ENCODE peak calls at places on chromosome 3, in nine cellular contexts. One of them, this sample, is unnamed.
A peak's percentile ranks its signal among the peaks of the same experiment; 100 is the strongest.

GRCh38 chr3:124636863-124637296 is 93.4 kb upstream of the UMPS start:
- DNase-seq in right lobe of liver: no peak
- DNase-seq in MM.1S: no peak
- DNase-seq in endodermal cell: no peak
- DNase-seq in IMR-90: no peak
- DNase-seq in astrocyte: no peak
- DNase-seq in tibial nerve: no peak
- DNase-seq in uterus: no peak
- DNase-seq in lower lobe of right lung: no peak
- DNase-seq in this sample: no peak

GRCh38 chr3:187669675-187670504 is at the start of gene SST:
- DNase-seq in lower lobe of right lung: peak; percentile 47
- DNase-seq in uterus: peak; percentile 21
- DNase-seq in endodermal cell: peak; percentile 95
- DNase-seq in MM.1S: peak; percentile 42
- DNase-seq in tibial nerve: no peak
- DNase-seq in astrocyte: peak; percentile 38
- DNase-seq in right lobe of liver: peak; percentile 66
- DNase-seq in IMR-90: peak; percentile 47
- DNase-seq in this sample: no peak

GRCh38 chr3:104952587-104952986 is 414.1 kb upstream of the ALCAM start:
- DNase-seq in endodermal cell: no peak
- DNase-seq in IMR-90: peak; percentile 88
- DNase-seq in lower lobe of right lung: peak; percentile 55
- DNase-seq in right lobe of liver: no peak
- DNase-seq in tibial nerve: no peak
- DNase-seq in MM.1S: no peak
- DNase-seq in astrocyte: peak; percentile 97
- DNase-seq in uterus: no peak
- DNase-seq in this sample: no peak

GRCh38 chr3:35932995-35933394 is 293.7 kb downstream of the ARPP21 start:
- DNase-seq in endodermal cell: no peak
- DNase-seq in uterus: no peak
- DNase-seq in IMR-90: peak; percentile 94
- DNase-seq in MM.1S: no peak
- DNase-seq in astrocyte: peak; percentile 92
- DNase-seq in tibial nerve: no peak
- DNase-seq in lower lobe of right lung: no peak
- DNase-seq in right lobe of liver: no peak
- DNase-seq in this sample: no peak

GRCh38 chr3:56878046-56878445 is 76.3 kb upstream of the ARHGEF3 start:
- DNase-seq in IMR-90: peak; percentile 24
- DNase-seq in endodermal cell: no peak
- DNase-seq in tibial nerve: no peak
- DNase-seq in MM.1S: no peak
- DNase-seq in right lobe of liver: no peak
- DNase-seq in uterus: no peak
- DNase-seq in lower lobe of right lung: no peak
- DNase-seq in astrocyte: peak; percentile 26
- DNase-seq in this sample: no peak

GRCh38 chr3:57837686-57838085 is 81.6 kb downstream of the SLMAP start:
- DNase-seq in MM.1S: no peak
- DNase-seq in endodermal cell: no peak
- DNase-seq in tibial nerve: no peak
- DNase-seq in astrocyte: no peak
- DNase-seq in IMR-90: no peak
- DNase-seq in right lobe of liver: no peak
- DNase-seq in uterus: no peak
- DNase-seq in lower lobe of right lung: no peak
- DNase-seq in this sample: no peak

GRCh38 chr3:179750720-179751328 is 98.0 kb downstream of the USP13 start:
- DNase-seq in MM.1S: no peak
- DNase-seq in tibial nerve: no peak
- DNase-seq in endodermal cell: no peak
- DNase-seq in lower lobe of right lung: no peak
- DNase-seq in uterus: no peak
- DNase-seq in IMR-90: peak; percentile 28
- DNase-seq in right lobe of liver: no peak
- DNase-seq in astrocyte: peak; percentile 8
- DNase-seq in this sample: no peak

GRCh38 chr3:73680696-73681095 is 56.0 kb upstream of the PDZRN3 start:
- DNase-seq in endodermal cell: no peak
- DNase-seq in uterus: no peak
- DNase-seq in IMR-90: no peak
- DNase-seq in astrocyte: no peak
- DNase-seq in lower lobe of right lung: no peak
- DNase-seq in tibial nerve: no peak
- DNase-seq in MM.1S: no peak
- DNase-seq in right lobe of liver: no peak
- DNase-seq in this sample: no peak

GRCh38 chr3:149964296-149964695 is 6.4 kb downstream of the PFN2 start:
- DNase-seq in lower lobe of right lung: no peak
- DNase-seq in uterus: no peak
- DNase-seq in IMR-90: peak; percentile 33
- DNase-seq in endodermal cell: no peak
- DNase-seq in tibial nerve: no peak
- DNase-seq in right lobe of liver: no peak
- DNase-seq in MM.1S: no peak
- DNase-seq in astrocyte: peak; percentile 45
- DNase-seq in this sample: no peak

GRCh38 chr3:149968216-149968615 is 2.5 kb downstream of the PFN2 start:
- DNase-seq in IMR-90: peak; percentile 48
- DNase-seq in lower lobe of right lung: no peak
- DNase-seq in right lobe of liver: no peak
- DNase-seq in uterus: no peak
- DNase-seq in tibial nerve: no peak
- DNase-seq in endodermal cell: no peak
- DNase-seq in MM.1S: no peak
- DNase-seq in astrocyte: peak; percentile 62
- DNase-seq in this sample: no peak

GRCh38 chr3:149969110-149969944 is 1.4 kb downstream of the PFN2 start:
- DNase-seq in tibial nerve: peak; percentile 22
- DNase-seq in MM.1S: no peak
- DNase-seq in IMR-90: peak; percentile 87
- DNase-seq in endodermal cell: peak; percentile 87
- DNase-seq in uterus: peak; percentile 39
- DNase-seq in right lobe of liver: no peak
- DNase-seq in lower lobe of right lung: no peak
- DNase-seq in astrocyte: peak; percentile 83
- DNase-seq in this sample: no peak

GRCh38 chr3:149965278-149965677 is 5.4 kb downstream of the PFN2 start:
- DNase-seq in uterus: no peak
- DNase-seq in right lobe of liver: no peak
- DNase-seq in tibial nerve: no peak
- DNase-seq in astrocyte: no peak
- DNase-seq in MM.1S: no peak
- DNase-seq in endodermal cell: no peak
- DNase-seq in IMR-90: no peak
- DNase-seq in lower lobe of right lung: no peak
- DNase-seq in this sample: no peak

DNA sequence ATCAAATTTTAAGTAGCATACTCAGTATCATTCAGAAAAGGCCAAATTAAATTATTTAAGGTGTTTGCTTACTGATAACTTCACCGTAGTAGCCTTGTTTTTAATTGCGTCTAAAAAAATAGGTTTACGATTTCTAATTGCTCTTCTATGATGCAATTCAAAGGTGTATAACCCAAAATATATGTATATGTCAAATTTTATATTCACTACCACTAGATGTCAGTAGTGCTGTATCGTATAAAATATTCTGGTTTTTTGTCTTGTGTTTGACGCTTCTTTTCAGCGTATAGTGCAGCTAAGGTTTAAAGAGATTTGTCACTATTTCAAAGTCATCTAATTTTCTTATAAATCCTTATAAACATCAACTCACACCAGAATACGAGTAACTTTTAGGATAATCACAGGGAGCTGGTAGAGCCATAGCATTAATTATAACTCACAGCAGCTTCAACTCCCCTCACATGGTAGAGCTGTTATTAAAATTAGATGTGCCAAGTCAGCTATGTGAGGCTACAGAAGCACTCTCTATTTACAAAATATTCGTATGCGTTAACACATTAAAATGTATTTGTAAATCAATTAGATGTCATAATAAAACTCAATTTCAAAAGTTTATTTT is 3.5 kb downstream of the PFN2 start:
- DNase-seq in right lobe of liver: no peak
- DNase-seq in IMR-90: peak; percentile 69
- DNase-seq in endodermal cell: no peak
- DNase-seq in MM.1S: peak; percentile 64
- DNase-seq in uterus: no peak
- DNase-seq in lower lobe of right lung: no peak
- DNase-seq in astrocyte: no peak
- DNase-seq in tibial nerve: no peak
- DNase-seq in this sample: no peak
- H3K4me3 ChIP-seq in right lobe of liver: no peak overlapping the region
- H3K4me3 ChIP-seq in IMR-90: no peak overlapping the region
- H3K4me3 ChIP-seq in endodermal cell: peak overlapping the region; percentile 99
- H3K4me3 ChIP-seq in MM.1S: no peak overlapping the region
- H3K4me3 ChIP-seq in uterus: no peak overlapping the region
- H3K4me3 ChIP-seq in lower lobe of right lung: no peak overlapping the region
- H3K4me3 ChIP-seq in astrocyte: peak overlapping the region; percentile 97
- H3K4me3 ChIP-seq in tibial nerve: no peak overlapping the region
- H3K4me3 ChIP-seq in this sample: no peak overlapping the region

GRCh38 chr3:184323696-184324095 is 9.3 kb downstream of the EIF4G1 start:
- DNase-seq in astrocyte: no peak
- DNase-seq in lower lobe of right lung: no peak
- DNase-seq in IMR-90: no peak
- DNase-seq in right lobe of liver: no peak
- DNase-seq in endodermal cell: no peak
- DNase-seq in tibial nerve: no peak
- DNase-seq in MM.1S: no peak
- DNase-seq in uterus: no peak
- DNase-seq in this sample: no peak

GRCh38 chr3:184322731-184323487 is 8.5 kb downstream of the EIF4G1 start:
- DNase-seq in uterus: peak; percentile 67
- DNase-seq in IMR-90: no peak
- DNase-seq in right lobe of liver: peak; percentile 71
- DNase-seq in lower lobe of right lung: no peak
- DNase-seq in endodermal cell: no peak
- DNase-seq in tibial nerve: no peak
- DNase-seq in MM.1S: no peak
- DNase-seq in astrocyte: no peak
- DNase-seq in this sample: no peak

GRCh38 chr3:184325715-184326114 is 11.3 kb downstream of the EIF4G1 start:
- DNase-seq in MM.1S: no peak
- DNase-seq in IMR-90: no peak
- DNase-seq in endodermal cell: no peak
- DNase-seq in tibial nerve: no peak
- DNase-seq in lower lobe of right lung: no peak
- DNase-seq in right lobe of liver: no peak
- DNase-seq in uterus: no peak
- DNase-seq in astrocyte: no peak
- DNase-seq in this sample: no peak

GRCh38 chr3:184327171-184327570 is 10.2 kb upstream of the FAM131A start:
- DNase-seq in uterus: no peak
- DNase-seq in right lobe of liver: no peak
- DNase-seq in MM.1S: no peak
- DNase-seq in IMR-90: no peak
- DNase-seq in endodermal cell: no peak
- DNase-seq in lower lobe of right lung: no peak
- DNase-seq in astrocyte: no peak
- DNase-seq in tibial nerve: no peak
- DNase-seq in this sample: no peak

DNA sequence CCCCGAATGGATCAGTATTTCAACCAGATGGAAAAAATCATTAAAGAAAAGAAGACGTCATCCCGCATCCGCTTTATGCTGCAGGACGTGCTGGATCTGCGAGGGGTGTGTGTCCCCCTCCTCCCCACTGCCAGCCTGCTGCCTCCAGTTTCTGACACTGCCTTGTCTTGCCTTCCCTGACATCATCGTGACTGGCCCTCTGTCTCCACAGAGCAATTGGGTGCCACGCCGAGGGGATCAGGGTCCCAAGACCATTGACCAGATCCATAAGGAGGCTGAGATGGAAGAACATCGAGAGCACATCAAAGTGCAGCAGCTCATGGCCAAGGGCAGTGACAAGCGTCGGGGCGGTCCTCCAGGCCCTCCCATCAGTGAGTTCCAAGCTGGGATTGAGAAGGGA is 10.9 kb downstream of the EIF4G1 start:
- DNase-seq in MM.1S: no peak
- DNase-seq in right lobe of liver: no peak
- DNase-seq in IMR-90: no peak
- DNase-seq in astrocyte: no peak
- DNase-seq in endodermal cell: no peak
- DNase-seq in tibial nerve: no peak
- DNase-seq in lower lobe of right lung: no peak
- DNase-seq in uterus: no peak
- DNase-seq in this sample: no peak
- H3K36me3 ChIP-seq in MM.1S: peaks cover 81% of the 10 kb centered on the region
- H3K36me3 ChIP-seq in right lobe of liver: peaks cover 76% of the 10 kb centered on the region
- H3K36me3 ChIP-seq in IMR-90: peaks cover 90% of the 10 kb centered on the region
- H3K36me3 ChIP-seq in astrocyte: peaks cover 92% of the 10 kb centered on the region
- H3K36me3 ChIP-seq in endodermal cell: peaks cover 100% of the 10 kb centered on the region
- H3K36me3 ChIP-seq in tibial nerve: peaks cover 74% of the 10 kb centered on the region
- H3K36me3 ChIP-seq in lower lobe of right lung: peaks cover 100% of the 10 kb centered on the region
- H3K36me3 ChIP-seq in uterus: no peaks in the 10 kb centered on the region
- H3K36me3 ChIP-seq in this sample: peaks cover 88% of the 10 kb centered on the region

DNA sequence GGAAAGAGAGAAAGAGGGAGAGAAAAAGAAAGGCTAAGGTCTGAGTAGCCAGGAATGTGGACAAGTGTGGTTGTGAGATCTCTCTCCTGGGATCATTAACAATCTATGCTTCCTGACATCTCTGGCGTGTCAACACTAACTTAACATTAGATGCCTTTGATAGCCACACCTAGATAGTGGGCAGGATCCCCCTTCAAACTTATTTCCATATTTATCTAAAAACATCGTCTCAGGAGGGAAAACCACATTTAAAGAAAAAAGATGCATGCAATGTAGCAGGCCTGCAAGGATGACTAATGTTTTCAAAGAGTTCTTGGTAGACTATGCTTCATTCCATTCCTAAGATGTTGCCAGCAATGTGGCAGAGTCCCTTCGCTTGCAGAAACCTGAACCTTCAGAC is 80.9 kb downstream of the MLH1 start:
- DNase-seq in endodermal cell: no peak
- DNase-seq in right lobe of liver: no peak
- DNase-seq in uterus: no peak
- DNase-seq in astrocyte: peak; percentile 90
- DNase-seq in IMR-90: peak; percentile 79
- DNase-seq in MM.1S: no peak
- DNase-seq in lower lobe of right lung: no peak
- DNase-seq in tibial nerve: no peak
- DNase-seq in this sample: no peak
- H3K27ac ChIP-seq in endodermal cell: no peak overlapping the region
- H3K27ac ChIP-seq in right lobe of liver: no peak overlapping the region
- H3K27ac ChIP-seq in uterus: peak overlapping the region; percentile 37
- H3K27ac ChIP-seq in astrocyte: peak overlapping the region; percentile 62
- H3K27ac ChIP-seq in IMR-90: peak overlapping the region; percentile 63
- H3K27ac ChIP-seq in MM.1S: no peak overlapping the region
- H3K27ac ChIP-seq in lower lobe of right lung: no peak overlapping the region
- H3K27ac ChIP-seq in tibial nerve: peak overlapping the region; percentile 11
- H3K27ac ChIP-seq in this sample: no peak overlapping the region

GRCh38 chr3:47007482-47008257 is 28.2 kb downstream of the NBEAL2 start:
- DNase-seq in right lobe of liver: no peak
- DNase-seq in IMR-90: no peak
- DNase-seq in lower lobe of right lung: no peak
- DNase-seq in astrocyte: no peak
- DNase-seq in endodermal cell: no peak
- DNase-seq in tibial nerve: no peak
- DNase-seq in MM.1S: no peak
- DNase-seq in uterus: peak; percentile 16
- DNase-seq in this sample: no peak
- H3K4me3 ChIP-seq in right lobe of liver: no peak overlapping the region
- H3K4me3 ChIP-seq in IMR-90: no peak overlapping the region
- H3K4me3 ChIP-seq in lower lobe of right lung: no peak overlapping the region
- H3K4me3 ChIP-seq in astrocyte: no peak overlapping the region
- H3K4me3 ChIP-seq in endodermal cell: no peak overlapping the region
- H3K4me3 ChIP-seq in tibial nerve: no peak overlapping the region
- H3K4me3 ChIP-seq in MM.1S: no peak overlapping the region
- H3K4me3 ChIP-seq in uterus: no peak overlapping the region
- H3K4me3 ChIP-seq in this sample: no peak overlapping the region

This sample was measured in CD8-positive, alpha-beta memory T cell.